ENCODE peak calls at places on chromosomes 16 and 17, in nine cellular contexts. Q is aorta; X is heart right ventricle; I is pancreas; S is upper lobe of left lung; E is CD8-positive, alpha-beta T cell; W is psoas muscle; G is A549; H is Panc1. F is an unnamed sample.
A peak's percentile ranks its signal among the peaks of the same experiment; 100 is the strongest.

GRCh38 chr16:25013049-25013448 is 2.1 kb downstream of the ARHGAP17 start:
- ATAC-seq in Q (no peak), X (no peak), I (no peak), S (no peak), E (no peak), W (no peak), G (no peak), H (no peak), F (no peak)

GRCh38 chr17:40475234-40476210 is 25.9 kb downstream of the TNS4 start:
- ATAC-seq in Q (peak; percentile 63), X (peak; percentile 55), I (peak; percentile 37), S (no peak), E (no peak), W (peak; percentile 15), G (no peak), H (peak; percentile 40), F (peak; percentile 54)

GRCh38 chr16:67883872-67884261 is 818 bp upstream of the NRN1L start:
- ATAC-seq in Q (peak; percentile 62), X (peak; percentile 27), I (peak; percentile 84), S (peak; percentile 75), E (peak; percentile 91), W (no peak), G (peak; percentile 92), H (peak; percentile 85), F (peak; percentile 56)

GRCh38 chr16:53433930-53434435 is 288 bp upstream of the RBL2 start:
- ATAC-seq in Q (peak; percentile 1), X (no peak), I (no peak), S (peak; percentile 92), E (peak; percentile 51), W (no peak), G (no peak), H (no peak), F (no peak)

GRCh38 chr17:17020821-17021193 is 21.4 kb upstream of the MPRIP start:
- ATAC-seq in Q (no peak), X (no peak), I (no peak), S (no peak), E (no peak), W (no peak), G (no peak), H (no peak), F (no peak)

GRCh38 chr16:87555647-87556046 is 46.7 kb upstream of the JPH3 start:
- ATAC-seq in Q (no peak), X (no peak), I (no peak), S (no peak), E (no peak), W (no peak), G (no peak), H (no peak), F (no peak)

GRCh38 chr17:15926039-15926740 is 18.7 kb upstream of the ADORA2B start:
- ATAC-seq in Q (no peak), X (no peak), I (no peak), S (no peak), E (no peak), W (no peak), G (no peak), H (no peak), F (no peak)

GRCh38 chr17:73803867-73804539 is 159.8 kb upstream of the SDK2 start:
- ATAC-seq in Q (no peak), X (no peak), I (no peak), S (no peak), E (no peak), W (no peak), G (no peak), H (no peak), F (no peak)

GRCh38 chr16:425082-425718 is at the start of gene RAB11FIP3:
- ATAC-seq in Q (peak; percentile 90), X (peak; percentile 88), I (peak; percentile 87), S (peak; percentile 88), E (peak; percentile 89), W (peak; percentile 69), G (peak; percentile 91), H (peak; percentile 95), F (peak; percentile 84)

GRCh38 chr16:442976-443375 is 17.5 kb downstream of the RAB11FIP3 start:
- ATAC-seq in Q (no peak), X (no peak), I (no peak), S (no peak), E (no peak), W (peak; percentile 30), G (no peak), H (no peak), F (no peak)

GRCh38 chr17:28047806-28048205 is 5.3 kb downstream of the NLK start:
- ATAC-seq in Q (no peak), X (no peak), I (no peak), S (no peak), E (peak; percentile 46), W (no peak), G (no peak), H (no peak), F (no peak)

GRCh38 chr17:28045304-28045703 is 2.8 kb downstream of the NLK start:
- ATAC-seq in Q (no peak), X (no peak), I (no peak), S (no peak), E (no peak), W (no peak), G (no peak), H (no peak), F (no peak)

GRCh38 chr17:28049071-28049470 is 6.6 kb downstream of the NLK start:
- ATAC-seq in Q (no peak), X (no peak), I (no peak), S (no peak), E (no peak), W (no peak), G (no peak), H (no peak), F (no peak)

GRCh38 chr17:28043296-28043695 is 819 bp downstream of the NLK start:
- ATAC-seq in Q (no peak), X (no peak), I (no peak), S (no peak), E (no peak), W (no peak), G (no peak), H (no peak), F (no peak)

DNA sequence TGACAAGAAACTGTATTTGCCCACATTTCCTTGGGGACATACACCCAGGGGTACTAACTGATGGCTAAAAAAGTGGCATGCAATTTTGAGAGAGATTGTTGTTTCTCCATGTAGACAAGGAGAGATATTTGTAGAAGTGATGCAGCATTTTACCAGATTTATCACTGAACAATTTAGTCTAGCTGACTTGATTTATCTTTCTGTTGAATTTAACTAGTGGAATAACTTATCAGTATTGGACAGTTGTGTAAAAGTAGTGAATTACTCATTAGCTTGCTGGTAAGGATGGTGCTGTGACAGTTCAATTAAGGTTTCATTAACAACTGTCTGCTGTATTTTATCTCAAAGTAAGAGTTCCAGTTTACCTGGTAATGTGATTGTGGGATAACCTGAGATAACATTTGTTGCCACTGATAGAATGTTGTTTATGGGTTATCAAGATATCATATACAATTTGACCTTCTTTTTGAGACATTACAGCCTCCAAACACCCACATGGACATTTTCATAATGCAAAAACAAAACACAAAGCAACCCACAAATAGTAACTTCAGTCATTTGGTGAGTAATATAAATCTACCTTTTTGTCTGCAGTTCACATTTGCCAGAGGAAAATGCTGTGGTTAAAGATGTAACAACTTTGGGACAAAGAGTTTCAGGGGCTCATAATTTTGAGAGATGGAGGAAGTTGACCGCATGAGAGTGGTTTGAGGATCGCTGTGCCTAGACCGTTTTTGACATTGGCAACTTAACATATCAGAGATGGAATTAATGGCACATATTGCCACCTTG is 3.8 kb downstream of the NLK start:
- ATAC-seq in Q (no peak), X (no peak), I (no peak), S (no peak), E (no peak), W (no peak), G (no peak), H (no peak), F (no peak)
- H3K27ac ChIP-seq in Q (no peak overlapping the region), X (no peak overlapping the region), I (no peak overlapping the region), S (no peak overlapping the region), E (no peak overlapping the region), W (no peak overlapping the region), G (no peak overlapping the region), H (no peak overlapping the region), F (no peak overlapping the region)

DNA sequence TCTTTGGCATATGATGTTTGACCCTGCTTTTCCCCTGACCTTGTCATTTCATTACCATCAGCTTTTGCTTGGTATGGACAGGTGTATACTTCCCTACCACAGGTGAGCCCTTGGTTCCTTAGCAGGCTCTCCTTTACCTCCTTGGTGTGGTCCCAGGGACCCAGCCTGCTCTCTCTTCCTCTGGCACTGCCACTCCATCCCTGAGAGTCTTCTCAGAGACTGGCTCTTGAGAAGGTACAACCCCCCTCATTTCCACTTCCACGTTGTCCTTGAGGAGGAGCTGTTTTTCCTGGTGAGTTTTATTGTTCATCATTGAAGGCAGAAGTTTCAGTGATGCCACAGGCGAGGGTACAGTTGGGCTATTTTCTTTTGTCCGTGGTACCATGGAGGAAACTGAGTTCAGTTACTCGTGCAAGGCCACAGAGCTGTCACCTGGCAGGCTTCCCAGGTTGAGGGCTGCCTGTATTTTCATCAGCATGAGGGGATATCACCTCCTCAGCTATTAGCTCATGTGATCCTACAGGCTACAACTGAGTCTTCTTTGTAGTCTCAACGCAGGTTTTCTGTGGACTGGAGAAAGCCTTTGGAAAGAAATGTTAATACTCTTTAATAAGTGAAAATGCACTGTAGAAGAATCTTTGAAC is 52.3 kb downstream of the MSI2 start:
- ATAC-seq in Q (no peak), X (no peak), I (no peak), S (no peak), E (no peak), W (no peak), G (no peak), H (no peak), F (no peak)
- H3K27ac ChIP-seq in Q (no peak overlapping the region), X (no peak overlapping the region), I (no peak overlapping the region), S (no peak overlapping the region), E (no peak overlapping the region), W (peak overlapping the region; percentile 53), G (no peak overlapping the region), H (no peak overlapping the region), F (no peak overlapping the region)

GRCh38 chr17:55584861-55585260 is 73.6 kb upstream of the SMIM36 start:
- ATAC-seq in Q (no peak), X (no peak), I (no peak), S (no peak), E (no peak), W (no peak), G (no peak), H (no peak), F (no peak)
- H3K27ac ChIP-seq in Q (no peak overlapping the region), X (no peak overlapping the region), I (no peak overlapping the region), S (peak overlapping the region; percentile 82), E (no peak overlapping the region), W (peak overlapping the region; percentile 50), G (peak overlapping the region; percentile 72), H (no peak overlapping the region), F (no peak overlapping the region)

GRCh38 chr16:14302031-14302398 is 230.9 kb downstream of the MRTFB start:
- ATAC-seq in Q (peak; percentile 82), X (peak; percentile 85), I (peak; percentile 84), S (peak; percentile 70), E (peak; percentile 29), W (peak; percentile 78), G (peak; percentile 64), H (peak; percentile 77), F (peak; percentile 86)

GRCh38 chr16:14303654-14304394 is 232.7 kb downstream of the MRTFB start:
- ATAC-seq in Q (no peak), X (no peak), I (no peak), S (no peak), E (no peak), W (no peak), G (no peak), H (no peak), F (no peak)

GRCh38 chr16:14304891-14305459 is 233.9 kb downstream of the MRTFB start:
- ATAC-seq in Q (no peak), X (no peak), I (no peak), S (no peak), E (no peak), W (no peak), G (no peak), H (no peak), F (no peak)

GRCh38 chr16:14302399-14303181 is 231.5 kb downstream of the MRTFB start:
- ATAC-seq in Q (peak; percentile 37), X (peak; percentile 20), I (peak; percentile 27), S (no peak), E (peak; percentile 39), W (peak; percentile 37), G (peak; percentile 24), H (peak; percentile 40), F (peak; percentile 13)

GRCh38 chr16:14303182-14303618 is 232.1 kb downstream of the MRTFB start:
- ATAC-seq in Q (no peak), X (no peak), I (no peak), S (no peak), E (no peak), W (no peak), G (no peak), H (no peak), F (no peak)
- H3K27ac ChIP-seq in Q (no peak overlapping the region), X (peak overlapping the region; percentile 87), I (peak overlapping the region; percentile 58), S (no peak overlapping the region), E (no peak overlapping the region), W (peak overlapping the region; percentile 97), G (peak overlapping the region; percentile 99), H (peak overlapping the region; percentile 93), F (peak overlapping the region; percentile 95)

F was measured in gastroesophageal sphincter.